ENCODE peak calls at places on chromosomes 2 and 18, in ten cellular contexts. P is RWPE1, Y is chondrocyte, Q is heart right ventricle, S is endodermal cell, T is AG10803, M is lower leg skin, C is Peyer's patch, D is Calu3, R is adrenal gland. N is an unnamed sample.

GRCh38 chr2:205461678-205462665 is 220.3 kb upstream of the NRP2 start:
- DNase-seq in S (no peak), T (peak), C (no peak), P (no peak), Q (no peak), Y (no peak), R (no peak), D (no peak), M (no peak), N (no peak)

GRCh38 chr2:23487735-23488492 is 102.9 kb downstream of the KLHL29 start:
- DNase-seq in T (peak), P (no peak), Y (peak), S (no peak), C (no peak), R (peak), D (no peak), M (no peak), Q (no peak), N (no peak)

GRCh38 chr2:210584834-210585233 is 28.4 kb downstream of the CPS1 start:
- DNase-seq in T (no peak), Y (no peak), Q (no peak), M (no peak), P (peak), R (no peak), C (peak), S (no peak), D (no peak), N (no peak)

GRCh38 chr2:64770781-64771334 is 117.1 kb upstream of the SERTAD2 start:
- DNase-seq in R (peak), S (no peak), M (peak), Y (no peak), C (no peak), D (no peak), Q (no peak), P (peak), T (peak), N (no peak)

GRCh38 chr2:21175895-21176646 is 52.3 kb downstream of the TDRD15 start:
- DNase-seq in R (peak), M (no peak), Y (no peak), S (no peak), C (no peak), Q (no peak), P (no peak), T (no peak), D (no peak), N (no peak)

GRCh38 chr18:68840554-68841263 is 42.8 kb downstream of the CCDC102B start:
- DNase-seq in D (peak), C (no peak), Y (no peak), Q (no peak), P (peak), R (peak), S (no peak), M (peak), T (peak), N (no peak)

GRCh38 chr2:23530909-23531276 is 145.9 kb downstream of the KLHL29 start:
- DNase-seq in R (no peak), Q (no peak), Y (no peak), C (no peak), P (no peak), M (no peak), S (no peak), T (no peak), D (no peak), N (no peak)

GRCh38 chr2:8024506-8024905 is 657.4 kb upstream of the ID2 start:
- DNase-seq in M (no peak), Q (no peak), D (no peak), C (no peak), S (no peak), R (no peak), T (no peak), Y (no peak), P (no peak), N (no peak)

GRCh38 chr2:119144806-119145205 is 13.7 kb downstream of the C1QL2 start:
- DNase-seq in M (no peak), T (no peak), P (no peak), R (no peak), Y (no peak), Q (no peak), D (no peak), C (no peak), S (no peak), N (no peak)

GRCh38 chr18:50218432-50219197 is 23.7 kb upstream of the MYO5B start:
- DNase-seq in Q (no peak), D (peak), C (peak), P (no peak), T (peak), R (peak), Y (no peak), S (peak), M (no peak), N (peak)

GRCh38 chr2:39508243-39508642 is 71.2 kb upstream of the MAP4K3 start:
- DNase-seq in T (peak), R (no peak), M (no peak), C (no peak), S (no peak), Q (no peak), D (no peak), Y (no peak), P (no peak), N (no peak)

GRCh38 chr2:27790796-27791195 is 19.3 kb downstream of the MRPL33 start:
- DNase-seq in Y (no peak), T (no peak), R (no peak), Q (no peak), P (no peak), D (no peak), M (no peak), S (no peak), C (no peak), N (no peak)

GRCh38 chr2:42227491-42227890 is 58.3 kb downstream of the EML4 start:
- DNase-seq in T (no peak), P (no peak), M (no peak), D (no peak), Y (no peak), C (no peak), Q (no peak), R (no peak), S (no peak), N (no peak)

GRCh38 chr2:133710613-133711012 is 142.3 kb upstream of the NCKAP5 start:
- DNase-seq in M (no peak), R (no peak), Q (no peak), D (no peak), C (no peak), S (no peak), T (peak), P (no peak), Y (no peak), N (no peak)

GRCh38 chr2:195664528-195664927 is 7.5 kb downstream of the SLC39A10 start:
- DNase-seq in T (no peak), D (no peak), Q (no peak), Y (no peak), R (no peak), M (no peak), S (no peak), P (no peak), C (no peak), N (no peak)
- TF ChIP-seq CTCF in T (peak), D (peak), Q (peak), Y (peak), R (peak), M (no peak), S (peak), P (no peak), C (no peak), N (no peak)

DNA sequence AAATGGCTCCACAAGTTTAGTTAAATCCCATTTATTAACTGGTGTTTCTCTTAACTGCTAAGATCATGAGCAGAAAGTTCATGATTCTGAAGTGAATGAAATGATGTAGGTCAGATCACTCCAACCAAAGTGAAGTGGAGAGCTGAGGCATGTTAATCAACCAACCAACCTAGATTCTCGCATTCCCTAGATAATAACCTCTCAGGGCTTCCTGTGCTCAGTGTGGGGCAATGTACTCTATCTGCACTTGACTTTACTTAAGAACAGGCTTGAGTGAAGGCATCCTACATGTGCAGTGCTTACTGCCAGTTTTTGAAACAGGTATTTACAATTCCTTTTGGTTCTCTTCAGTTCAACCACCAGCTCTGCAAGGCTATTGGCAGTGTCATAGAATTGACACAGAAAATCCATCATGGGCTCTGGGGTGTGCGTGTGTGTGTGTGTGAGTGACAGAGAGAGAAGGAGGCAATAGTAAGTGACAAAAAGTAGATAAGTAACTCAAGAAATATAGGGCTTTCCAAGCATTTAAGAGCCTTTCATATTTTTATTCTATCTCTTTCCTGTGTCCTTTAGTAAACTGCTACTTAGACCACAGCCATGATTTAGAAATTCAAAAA is 28.7 kb downstream of the DOCK10 start:
- DNase-seq in C (no peak), D (no peak), R (no peak), M (no peak), Y (no peak), S (no peak), P (no peak), T (no peak), Q (no peak), N (no peak)
- TF ChIP-seq CTCF in C (no peak), D (no peak), R (no peak), M (no peak), Y (no peak), S (no peak), P (no peak), T (no peak), Q (no peak), N (no peak)

DNA sequence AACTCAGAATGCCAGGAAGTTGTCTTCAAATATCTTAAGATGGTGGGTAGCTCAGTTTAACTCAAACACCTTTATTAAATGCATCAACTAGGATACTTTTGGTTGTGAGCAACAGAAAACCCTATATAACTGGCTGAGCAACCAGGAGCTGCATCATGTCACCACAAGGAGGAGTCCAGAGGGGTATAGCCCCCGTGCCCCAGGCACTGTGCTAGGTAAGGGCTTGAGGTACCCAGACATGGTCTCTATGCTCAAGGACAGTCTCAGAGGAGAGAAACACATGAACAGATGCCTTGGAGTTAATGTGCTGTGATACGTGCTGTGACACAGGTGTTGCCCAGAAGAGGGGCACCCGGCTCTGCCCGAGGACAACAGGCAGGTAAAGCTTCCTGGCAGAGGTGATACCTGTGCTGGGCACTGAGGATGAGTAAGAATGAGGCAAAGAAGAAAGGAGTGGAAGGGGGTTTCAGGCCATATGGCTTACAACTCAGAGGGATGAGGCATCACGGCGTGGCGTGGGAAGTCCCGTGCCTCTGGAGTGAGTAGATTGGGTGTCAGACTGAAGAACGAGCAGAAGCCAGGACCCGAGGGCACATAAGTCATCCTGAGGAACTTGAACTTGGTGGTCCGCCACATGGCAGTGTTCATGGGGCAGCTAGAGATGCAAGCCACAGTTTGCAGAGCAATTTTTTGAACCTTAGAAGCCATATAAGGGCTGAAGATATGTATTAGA is 32.0 kb upstream of the CAB39 start:
- DNase-seq in M (no peak), C (no peak), T (no peak), Q (no peak), P (peak), Y (no peak), D (no peak), R (no peak), S (peak), N (no peak)
- TF ChIP-seq CTCF in M (no peak), C (no peak), T (no peak), Q (no peak), P (no peak), Y (no peak), D (no peak), R (no peak), S (peak), N (no peak)

DNA sequence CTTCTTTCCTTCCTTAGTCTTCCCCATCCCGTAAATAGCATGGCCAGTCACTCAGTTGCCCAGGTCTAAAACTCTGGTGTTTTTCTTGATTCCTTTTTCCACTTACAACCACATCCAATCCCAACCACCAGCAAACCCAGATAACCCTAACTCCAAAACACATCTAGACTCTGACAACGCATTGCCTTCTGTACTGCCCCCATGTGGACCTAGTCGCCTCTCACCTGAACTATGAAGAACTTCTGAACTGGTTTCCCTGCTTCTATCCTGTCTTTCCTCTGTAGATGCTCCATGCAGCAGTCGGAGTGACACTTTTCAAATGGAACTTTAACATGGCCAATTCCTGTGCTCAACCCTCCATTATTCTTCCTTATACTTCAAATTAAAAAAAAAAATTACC is 26.5 kb downstream of the ST6GAL2 start:
- DNase-seq in R (no peak), S (peak), M (no peak), Q (no peak), D (no peak), Y (no peak), T (no peak), P (no peak), C (no peak), N (no peak)
- TF ChIP-seq CTCF in R (no peak), S (peak), M (no peak), Q (no peak), D (no peak), Y (no peak), T (no peak), P (no peak), C (no peak), N (no peak)

GRCh38 chr2:120564213-120565094 is 171.2 kb upstream of the GLI2 start:
- DNase-seq in C (no peak), Y (peak), P (peak), T (no peak), M (no peak), D (peak), Q (no peak), R (no peak), S (peak), N (no peak)
- TF ChIP-seq CTCF in C (no peak), Y (no peak), P (no peak), T (no peak), M (no peak), D (no peak), Q (no peak), R (no peak), S (peak), N (no peak)

GRCh38 chr2:63486861-63487290 is 101.4 kb downstream of the WDPCP start:
- DNase-seq in R (no peak), C (no peak), Y (no peak), S (no peak), M (no peak), T (no peak), D (no peak), Q (no peak), P (no peak), N (no peak)
- TF ChIP-seq CTCF in R (no peak), C (no peak), Y (peak), S (peak), M (no peak), T (no peak), D (peak), Q (peak), P (no peak), N (no peak)

GRCh38 chr2:104804148-104804890 is 49.6 kb upstream of the POU3F3 start:
- DNase-seq in S (peak), Y (no peak), T (peak), D (no peak), R (no peak), C (no peak), Q (no peak), M (no peak), P (no peak), N (no peak)
- TF ChIP-seq CTCF in S (peak), Y (peak), T (peak), D (no peak), R (no peak), C (no peak), Q (peak), M (no peak), P (no peak), N (no peak)

GRCh38 chr2:139917723-139918384 is 1137.7 kb upstream of the NXPH2 start:
- DNase-seq in M (no peak), S (no peak), T (no peak), D (no peak), C (no peak), Y (no peak), P (no peak), R (no peak), Q (no peak), N (no peak)

GRCh38 chr2:139911150-139911549 is 1131.0 kb upstream of the NXPH2 start:
- DNase-seq in Q (no peak), T (no peak), R (no peak), C (no peak), D (no peak), Y (no peak), M (no peak), S (no peak), P (no peak), N (no peak)

GRCh38 chr2:139916822-139917221 is 1136.6 kb upstream of the NXPH2 start:
- DNase-seq in R (no peak), M (no peak), S (no peak), Y (no peak), T (no peak), P (no peak), Q (no peak), D (no peak), C (no peak), N (no peak)
- TF ChIP-seq CTCF in R (no peak), M (no peak), S (peak), Y (peak), T (no peak), P (no peak), Q (no peak), D (no peak), C (no peak), N (no peak)

GRCh38 chr2:112642961-112643360 is 2.8 kb upstream of the SLC20A1 start:
- DNase-seq in Q (no peak), P (no peak), D (no peak), Y (no peak), S (no peak), R (no peak), T (no peak), M (no peak), C (no peak), N (no peak)
- TF ChIP-seq CTCF in Q (no peak), P (no peak), D (no peak), Y (no peak), S (no peak), R (no peak), T (no peak), M (no peak), C (no peak), N (no peak)